ENCODE peak calls at places on chromosomes 16 and 17, in eight cellular contexts. W, O, V, R, T, A, S and G are unnamed samples.

GRCh38 chr17:57902117-57902799 is 52.4 kb upstream of the MRPS23 start:
- DNase-seq in W (peak), V (no peak), T (no peak), A (no peak), S (no peak), R (no peak), O (no peak), G (no peak)

GRCh38 chr17:17360087-17360730 is 57.0 kb downstream of the NT5M start:
- DNase-seq in W (no peak), V (no peak), A (no peak), T (no peak), O (no peak), S (no peak), R (no peak), G (no peak)

GRCh38 chr16:30808163-30808562 is 21.2 kb upstream of the ZNF629 start:
- DNase-seq in R (no peak), O (no peak), S (no peak), A (no peak), V (no peak), W (no peak), T (no peak), G (no peak)

GRCh38 chr17:33504571-33504970 is 211.5 kb upstream of the ASIC2 start:
- DNase-seq in R (no peak), W (no peak), V (no peak), A (no peak), O (no peak), S (no peak), T (no peak), G (no peak)

GRCh38 chr16:81544691-81545365 is 100.2 kb downstream of the CMIP start:
- DNase-seq in O (no peak), V (no peak), S (peak), A (peak), T (no peak), R (no peak), W (no peak), G (no peak)

GRCh38 chr17:15431766-15432165 is 35.7 kb downstream of the CDRT4 start:
- DNase-seq in T (no peak), O (no peak), S (no peak), W (no peak), V (no peak), A (no peak), R (no peak), G (no peak)

GRCh38 chr16:50436271-50436670 is 67.5 kb upstream of the BRD7 start:
- DNase-seq in T (no peak), S (no peak), A (no peak), V (no peak), O (peak), R (no peak), W (no peak), G (no peak)

GRCh38 chr17:28473542-28473941 is at the start of gene SLC13A2:
- DNase-seq in T (no peak), S (no peak), R (no peak), O (no peak), A (no peak), V (no peak), W (no peak), G (no peak)

GRCh38 chr17:49218941-49219913 is 8.7 kb downstream of the ABI3 start:
- DNase-seq in A (no peak), W (no peak), V (peak), T (peak), O (no peak), R (no peak), S (no peak), G (no peak)

GRCh38 chr16:72169708-72170107 is 2.2 kb downstream of the PMFBP1 start:
- DNase-seq in S (no peak), O (no peak), R (no peak), W (no peak), T (no peak), A (no peak), V (no peak), G (no peak)

GRCh38 chr17:30378191-30378796 is 433 bp upstream of the CPD start:
- DNase-seq in A (peak), T (no peak), S (no peak), W (peak), O (no peak), V (peak), R (no peak), G (peak)

GRCh38 chr17:27226611-27227234 is 67.2 kb upstream of the WSB1 start:
- DNase-seq in V (no peak), S (peak), A (peak), T (no peak), O (no peak), R (no peak), W (peak), G (peak)

GRCh38 chr17:67253379-67253778 is 8.4 kb upstream of the HELZ start:
- DNase-seq in T (no peak), A (peak), V (no peak), O (no peak), R (no peak), W (no peak), S (no peak), G (no peak)

GRCh38 chr16:12062343-12063003 is 85.9 kb downstream of the SNX29 start:
- DNase-seq in A (peak), S (peak), T (no peak), V (no peak), O (no peak), R (peak), W (peak), G (peak)

GRCh38 chr17:7997186-7997585 is 5.2 kb upstream of the GUCY2D start:
- DNase-seq in V (no peak), A (peak), O (no peak), R (no peak), S (peak), W (peak), T (no peak), G (peak)

GRCh38 chr17:31842416-31843381 is 16.3 kb downstream of the COPRS start:
- DNase-seq in T (peak), S (peak), W (peak), A (peak), R (peak), O (peak), V (peak), G (peak)

GRCh38 chr16:87539113-87539512 is 46.3 kb upstream of the ZCCHC14 start:
- DNase-seq in S (no peak), R (no peak), V (no peak), W (no peak), T (no peak), A (no peak), O (no peak), G (no peak)

GRCh38 chr17:79046501-79047280 is 22.7 kb downstream of the C1QTNF1 start:
- DNase-seq in T (no peak), O (no peak), S (no peak), A (peak), R (no peak), V (no peak), W (peak), G (no peak)

GRCh38 chr16:72474511-72475123 is 302.7 kb upstream of the PMFBP1 start:
- DNase-seq in O (no peak), A (peak), W (peak), V (no peak), R (peak), S (peak), T (no peak), G (peak)

GRCh38 chr17:66317629-66318028 is 15.2 kb downstream of the PRKCA start:
- DNase-seq in A (peak), V (no peak), O (no peak), S (peak), W (no peak), T (no peak), R (no peak), G (peak)

GRCh38 chr17:1873418-1873817 is 43.6 kb downstream of the RPA1 start:
- DNase-seq in A (no peak), S (no peak), T (no peak), R (no peak), V (no peak), W (no peak), O (no peak), G (no peak)

GRCh38 chr16:68548947-68549346 is 9.9 kb downstream of the ZFP90 start:
- DNase-seq in R (no peak), S (no peak), A (no peak), V (peak), W (no peak), T (no peak), O (no peak), G (no peak)

GRCh38 chr17:42520540-42520951 is 15.5 kb upstream of the NAGLU start:
- DNase-seq in V (no peak), T (no peak), W (no peak), O (no peak), S (no peak), R (no peak), A (no peak), G (no peak)

GRCh38 chr16:56518435-56518834 is 1.4 kb downstream of the BBS2 start:
- DNase-seq in O (no peak), S (peak), W (no peak), V (no peak), T (no peak), R (peak), A (no peak), G (peak)

GRCh38 chr16:14505846-14506245 is 124.2 kb downstream of the PARN start:
- DNase-seq in R (no peak), S (peak), T (no peak), O (no peak), A (no peak), V (no peak), W (no peak), G (peak)

GRCh38 chr17:73430848-73431247 is 119.0 kb upstream of the CDC42EP4 start:
- DNase-seq in R (no peak), W (peak), T (no peak), S (peak), O (no peak), A (no peak), V (no peak), G (peak)

GRCh38 chr16:69717066-69717465 is 9.3 kb downstream of the NQO1 start:
- DNase-seq in R (peak), V (no peak), S (no peak), O (no peak), T (no peak), A (no peak), W (no peak), G (no peak)